ENCODE peak calls at places on chromosomes 12 and 14, in six cellular contexts. T is GM13977, Z is Calu3, Y is CD14-positive monocyte, S is GM12865, N is fibroblast of pulmonary artery. Q is an unnamed sample.

GRCh38 chr12:66279127-66279712 is 23.1 kb upstream of the HELB start:
- DNase-seq in Y (no peak), N (peak), T (no peak), S (no peak), Z (peak), Q (no peak)

GRCh38 chr14:53390008-53390407 is 236.9 kb upstream of the DDHD1 start:
- DNase-seq in S (no peak), T (no peak), Y (no peak), N (no peak), Z (no peak), Q (no peak)

GRCh38 chr12:90253142-90253541 is 544.5 kb upstream of the ATP2B1 start:
- DNase-seq in Z (no peak), S (no peak), Y (no peak), N (no peak), T (no peak), Q (no peak)

GRCh38 chr14:92288994-92289393 is 34.0 kb upstream of the SLC24A4 start:
- DNase-seq in S (no peak), T (no peak), N (no peak), Z (no peak), Y (no peak), Q (no peak)

GRCh38 chr12:19978193-19978592 is 390.1 kb upstream of the PDE3A start:
- DNase-seq in Z (no peak), N (peak), S (no peak), Y (no peak), T (no peak), Q (no peak)

GRCh38 chr14:33709286-33709685 is 241.6 kb downstream of the EGLN3 start:
- DNase-seq in N (no peak), Y (no peak), T (no peak), S (no peak), Z (no peak), Q (no peak)

GRCh38 chr14:90839024-90839888 is 23.0 kb upstream of the TTC7B start:
- DNase-seq in T (no peak), Y (no peak), Z (no peak), S (no peak), N (peak), Q (no peak)

GRCh38 chr12:49352351-49352750 is 5.7 kb downstream of the DNAJC22 start:
- DNase-seq in N (no peak), T (no peak), Z (no peak), S (no peak), Y (no peak), Q (no peak)

GRCh38 chr12:114684098-114684869 is at the start of gene TBX3:
- DNase-seq in Y (no peak), Z (peak), N (peak), T (peak), S (peak), Q (no peak)

GRCh38 chr14:24259282-24260025 is 3.5 kb downstream of the TGM1 start:
- DNase-seq in T (no peak), Y (no peak), N (peak), S (no peak), Z (peak), Q (no peak)

GRCh38 chr12:115606040-115606439 is 671.5 kb downstream of the MED13L start:
- DNase-seq in T (no peak), N (no peak), S (no peak), Z (no peak), Y (no peak), Q (no peak)

GRCh38 chr14:100446572-100446971 is 123.4 kb downstream of the SLC25A47 start:
- DNase-seq in T (no peak), Y (no peak), N (no peak), Z (no peak), S (no peak), Q (no peak)

GRCh38 chr12:510071-510825 is 50.5 kb downstream of the B4GALNT3 start:
- DNase-seq in Y (no peak), Z (peak), S (no peak), T (no peak), N (no peak), Q (no peak)

DNA sequence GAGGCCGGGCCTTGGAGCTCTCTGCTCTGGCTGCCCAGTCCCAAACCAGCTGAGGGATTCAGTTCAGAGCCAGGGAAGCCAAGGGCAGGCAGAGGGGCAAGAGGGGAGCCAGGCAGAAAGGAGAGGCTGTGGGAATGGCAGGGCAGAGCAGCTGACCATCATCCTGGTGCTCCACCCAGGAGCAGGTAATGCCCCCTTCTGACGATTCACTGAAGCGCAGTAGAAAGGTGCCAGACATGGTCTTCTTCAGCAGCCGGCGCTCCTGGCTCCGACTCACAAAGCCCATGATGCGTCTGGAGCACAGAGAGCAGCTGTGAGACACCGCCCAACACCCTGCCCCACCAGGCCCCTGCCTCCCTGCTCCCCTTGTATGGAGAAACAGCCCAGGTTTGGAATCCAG is 8.0 kb downstream of the IL23A start:
- DNase-seq in Y (no peak), S (no peak), T (no peak), Z (no peak), N (no peak), Q (no peak)
- TF ChIP-seq CTCF in Y (no peak), S (peak), T (peak), Z (no peak), N (peak), Q (no peak)

GRCh38 chr14:31271648-31272047 is 64.1 kb upstream of the HECTD1 start:
- DNase-seq in Z (no peak), T (no peak), Y (no peak), N (no peak), S (no peak), Q (no peak)

GRCh38 chr14:31268216-31268615 is 60.6 kb upstream of the HECTD1 start:
- DNase-seq in N (no peak), T (no peak), Y (no peak), Z (no peak), S (no peak), Q (no peak)

GRCh38 chr14:31266437-31267331 is 59.1 kb upstream of the HECTD1 start:
- DNase-seq in T (no peak), Y (no peak), Z (no peak), S (no peak), N (no peak), Q (no peak)

GRCh38 chr14:31269599-31270195 is 62.1 kb upstream of the HECTD1 start:
- DNase-seq in T (no peak), Y (no peak), Z (no peak), S (no peak), N (no peak), Q (no peak)

DNA sequence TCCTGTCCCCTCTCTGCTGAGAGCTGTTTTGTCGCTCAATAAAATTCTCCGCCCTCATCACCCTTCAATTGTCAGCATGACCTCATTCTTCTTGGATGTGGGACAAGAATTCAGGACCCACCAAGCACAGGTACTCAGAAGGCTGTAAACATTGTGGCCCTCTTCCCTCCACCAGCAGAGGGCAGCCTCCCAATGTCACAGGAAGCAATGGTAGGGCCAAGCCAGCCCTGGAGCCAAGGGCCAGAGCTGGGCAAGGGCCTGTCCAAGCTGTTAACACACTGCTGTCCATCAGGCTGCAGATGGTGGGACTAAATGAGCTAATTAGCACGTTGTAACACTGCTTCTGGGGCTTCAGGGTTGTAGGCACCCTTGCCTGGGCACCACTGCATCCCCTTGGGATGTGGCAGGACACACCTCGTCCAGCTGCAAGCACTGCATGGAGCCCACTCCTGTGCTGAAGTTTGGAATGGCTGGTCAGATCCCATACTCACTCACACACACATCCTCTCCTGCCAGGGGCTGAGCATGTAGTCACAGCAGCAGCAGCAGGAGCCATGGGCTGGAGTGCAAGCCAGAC is 62.7 kb upstream of the HECTD1 start:
- DNase-seq in N (no peak), Y (no peak), S (peak), T (no peak), Z (peak), Q (no peak)
- TF ChIP-seq CTCF in N (peak), Y (peak), S (peak), T (peak), Z (no peak), Q (no peak)

DNA sequence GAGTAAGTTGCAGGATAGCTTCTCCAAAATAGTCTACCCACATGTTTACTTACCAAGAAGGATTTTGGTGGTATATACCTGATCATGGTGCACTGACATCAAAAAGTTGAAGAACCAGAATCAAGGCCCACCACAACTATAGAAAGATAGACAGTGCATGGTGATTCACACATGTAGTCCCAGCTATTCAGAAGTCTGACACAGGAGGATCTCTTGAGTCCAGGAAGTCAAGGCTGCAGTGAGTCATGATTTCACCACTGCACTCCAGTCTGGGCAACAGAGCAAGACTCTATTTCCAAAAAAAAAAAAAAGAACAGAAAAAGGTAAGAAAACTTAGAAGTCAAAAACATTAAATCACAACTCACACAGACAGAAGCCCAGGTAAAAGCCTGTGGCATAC is 422.2 kb upstream of the FOXG1 start:
- DNase-seq in Y (no peak), S (no peak), Z (peak), N (peak), T (no peak), Q (no peak)
- TF ChIP-seq CTCF in Y (no peak), S (no peak), Z (no peak), N (peak), T (no peak), Q (no peak)

DNA sequence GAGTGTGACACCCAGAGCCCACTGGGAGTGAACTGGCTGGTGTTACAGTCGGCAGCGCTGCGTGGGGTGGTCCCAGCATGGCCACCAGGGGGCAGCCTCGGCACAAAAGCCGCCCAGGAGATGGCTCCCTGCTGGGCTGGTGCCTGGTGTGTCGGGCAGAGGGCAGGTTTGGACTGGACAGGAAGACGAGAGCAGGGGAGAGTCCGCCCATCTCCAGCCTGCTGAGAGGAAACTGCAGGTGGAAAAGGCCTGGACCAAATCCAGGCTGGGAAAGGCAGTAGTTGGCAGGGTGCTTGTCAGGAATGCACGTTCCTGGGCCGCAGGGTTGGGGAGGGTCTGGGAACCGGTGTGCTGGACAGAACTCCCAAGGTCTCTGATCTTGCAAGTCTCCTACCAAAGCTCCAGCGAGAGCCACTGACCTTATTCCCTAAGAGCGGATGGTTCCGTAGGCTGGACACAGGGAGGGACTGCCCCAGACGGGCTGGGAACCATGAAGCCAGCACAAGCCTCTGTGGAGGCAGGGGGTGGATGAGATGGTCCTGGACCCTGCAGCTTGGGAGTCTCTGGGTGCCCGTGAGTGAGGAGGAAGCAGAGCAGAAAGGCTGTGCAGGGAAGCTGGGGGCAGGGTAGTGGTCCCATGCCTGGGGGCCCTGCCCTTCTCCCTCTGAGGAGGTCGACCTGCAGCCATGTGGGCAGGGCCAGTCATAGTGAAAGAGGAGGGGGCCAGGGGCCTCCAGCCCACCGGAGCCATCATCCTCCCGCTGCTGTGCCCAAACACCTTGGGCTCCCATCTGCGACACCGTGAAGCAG is 1.8 kb downstream of the AHNAK2 start:
- DNase-seq in Y (peak), N (peak), Z (peak), S (peak), T (peak), Q (peak)
- TF ChIP-seq CTCF in Y (peak), N (peak), Z (peak), S (peak), T (peak), Q (no peak)

GRCh38 chr14:30681752-30682355 is 59.7 kb downstream of the SCFD1 start:
- DNase-seq in Z (no peak), N (peak), Y (no peak), T (peak), S (no peak), Q (no peak)
- TF ChIP-seq CTCF in Z (peak), N (peak), Y (no peak), T (peak), S (peak), Q (no peak)